ENCODE peak calls at places on chromosomes 7 and 10, in six cellular contexts. R is prostate gland, A is breast epithelium, Z is endothelial cell of umbilical vein, F is HCT116, P is tibial nerve. J is an unnamed sample.

GRCh38 chr10:103545366-103545765 is 51.9 kb downstream of the NEURL1 start:
- DNase-seq in R (no peak), A (no peak), Z (no peak), F (no peak), P (no peak), J (no peak)

GRCh38 chr10:16816142-16816541 is 1.1 kb downstream of the RSU1 start:
- DNase-seq in R (no peak), A (no peak), Z (no peak), F (no peak), P (no peak), J (no peak)

GRCh38 chr10:5927306-5927705 is 37.3 kb downstream of the FBH1 start:
- DNase-seq in R (no peak), A (no peak), Z (no peak), F (no peak), P (no peak), J (no peak)

GRCh38 chr7:2632717-2633537 is 1.1 kb downstream of the TTYH3 start:
- DNase-seq in R (peak), A (peak), Z (peak), F (peak), P (peak), J (peak)

GRCh38 chr7:6306471-6306870 is 34.0 kb upstream of the CYTH3 start:
- DNase-seq in R (no peak), A (no peak), Z (peak), F (peak), P (no peak), J (peak)

GRCh38 chr10:106971411-106971831 is 193.1 kb downstream of the SORCS1 start:
- DNase-seq in R (no peak), A (no peak), Z (no peak), F (no peak), P (no peak), J (no peak)

GRCh38 chr7:56092789-56093531 is at the start of gene PHKG1:
- DNase-seq in R (peak), A (peak), Z (peak), F (no peak), P (peak), J (peak)

GRCh38 chr10:132180736-132181135 is 6.0 kb upstream of the DPYSL4 start:
- DNase-seq in R (no peak), A (no peak), Z (no peak), F (no peak), P (no peak), J (no peak)

GRCh38 chr10:79075418-79075817 is 6.7 kb downstream of the ZMIZ1 start:
- DNase-seq in R (no peak), A (no peak), Z (no peak), F (no peak), P (no peak), J (no peak)

GRCh38 chr7:93453264-93453663 is 121.3 kb downstream of the CALCR start:
- DNase-seq in R (no peak), A (no peak), Z (no peak), F (no peak), P (no peak), J (no peak)

GRCh38 chr10:22372922-22373321 is 27.6 kb downstream of the SPAG6 start:
- DNase-seq in R (peak), A (no peak), Z (no peak), F (no peak), P (no peak), J (no peak)

GRCh38 chr7:41885078-41885477 is 182.2 kb upstream of the INHBA start:
- DNase-seq in R (no peak), A (no peak), Z (no peak), F (no peak), P (no peak), J (no peak)

GRCh38 chr7:91720255-91720937 is 160.1 kb downstream of the MTERF1 start:
- DNase-seq in R (no peak), A (no peak), Z (no peak), F (no peak), P (no peak), J (no peak)

GRCh38 chr10:614772-615582 is 74.5 kb downstream of the DIP2C start:
- DNase-seq in R (no peak), A (peak), Z (no peak), F (no peak), P (no peak), J (no peak)

GRCh38 chr7:155764432-155764798 is 47.8 kb downstream of the SHH start:
- DNase-seq in R (no peak), A (no peak), Z (no peak), F (no peak), P (no peak), J (no peak)

GRCh38 chr10:124744047-124744687 is at the start of gene FAM53B:
- DNase-seq in R (peak), A (no peak), Z (peak), F (peak), P (peak), J (peak)

GRCh38 chr10:15313844-15314243 is 57.2 kb downstream of the FAM171A1 start:
- DNase-seq in R (peak), A (no peak), Z (peak), F (no peak), P (no peak), J (no peak)

GRCh38 chr10:132544744-132545658 is 7.4 kb downstream of the INPP5A start:
- DNase-seq in R (no peak), A (no peak), Z (no peak), F (no peak), P (no peak), J (no peak)

GRCh38 chr10:44383749-44384600 is 922 bp downstream of the CXCL12 start:
- DNase-seq in R (no peak), A (no peak), Z (no peak), F (no peak), P (no peak), J (no peak)

GRCh38 chr10:86661161-86662025 is 6.9 kb upstream of the LDB3 start:
- DNase-seq in R (no peak), A (no peak), Z (no peak), F (no peak), P (no peak), J (peak)

GRCh38 chr10:88120599-88121333 is 257.3 kb downstream of the PTEN start:
- DNase-seq in R (no peak), A (no peak), Z (no peak), F (no peak), P (no peak), J (no peak)

GRCh38 chr10:12849351-12850181 is 151.9 kb downstream of the CCDC3 start:
- DNase-seq in R (peak), A (peak), Z (peak), F (no peak), P (no peak), J (no peak)

GRCh38 chr7:31735991-31736982 is 49.3 kb downstream of the PPP1R17 start:
- DNase-seq in R (peak), A (peak), Z (peak), F (peak), P (peak), J (peak)

GRCh38 chr7:155997431-155998327 is 185.4 kb upstream of the SHH start:
- DNase-seq in R (no peak), A (no peak), Z (no peak), F (no peak), P (no peak), J (no peak)

GRCh38 chr10:114261116-114261515 is 22.1 kb downstream of the VWA2 start:
- DNase-seq in R (no peak), A (no peak), Z (no peak), F (no peak), P (no peak), J (no peak)

GRCh38 chr7:44581907-44582603 is at the start of gene TMED4:
- DNase-seq in R (peak), A (peak), Z (peak), F (peak), P (peak), J (peak)
- TF ChIP-seq POLR2A in R (peak), A (peak), Z (peak), F (peak), P (peak), J (peak)

GRCh38 chr7:36289833-36290661 is 99.6 kb upstream of the ANLN start:
- DNase-seq in R (peak), A (peak), Z (no peak), F (peak), P (no peak), J (no peak)
- TF ChIP-seq POLR2A in R (no peak), A (no peak), Z (no peak), F (no peak), P (no peak), J (no peak)

DNA sequence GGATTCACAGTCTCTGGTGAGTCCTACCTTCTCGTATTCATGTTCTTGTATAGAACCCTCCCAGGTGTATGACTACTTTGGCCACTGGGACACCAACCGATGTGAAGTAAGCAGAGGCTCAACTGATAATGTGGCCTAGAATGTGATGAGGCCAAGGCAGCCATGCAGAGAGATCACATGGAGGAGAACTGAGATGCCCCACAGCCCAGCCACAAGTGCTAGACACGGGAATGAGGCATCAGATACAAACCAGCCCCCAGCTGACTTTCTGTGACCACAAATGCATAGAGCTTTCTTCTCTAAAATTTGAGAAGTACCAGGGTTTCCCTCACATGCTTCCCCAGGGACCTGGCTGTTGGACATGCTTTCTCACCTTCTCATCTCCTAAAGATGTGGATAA is 375.7 kb downstream of the CCSER2 start:
- DNase-seq in R (no peak), A (no peak), Z (no peak), F (no peak), P (no peak), J (no peak)
- TF ChIP-seq POLR2A in R (no peak), A (no peak), Z (no peak), F (no peak), P (no peak), J (no peak)

GRCh38 chr7:99142727-99143521 is 984 bp downstream of the SMURF1 start:
- DNase-seq in R (peak), A (peak), Z (peak), F (peak), P (peak), J (peak)
- TF ChIP-seq POLR2A in R (peak), A (no peak), Z (no peak), F (no peak), P (no peak), J (peak)

GRCh38 chr7:44962483-44963251 is 16.1 kb downstream of the MYO1G start:
- DNase-seq in R (no peak), A (no peak), Z (peak), F (no peak), P (no peak), J (no peak)

GRCh38 chr7:44964384-44964830 is 14.4 kb downstream of the MYO1G start:
- DNase-seq in R (no peak), A (no peak), Z (peak), F (no peak), P (no peak), J (no peak)

GRCh38 chr7:44963526-44964290 is 15.1 kb downstream of the MYO1G start:
- DNase-seq in R (no peak), A (no peak), Z (no peak), F (no peak), P (no peak), J (no peak)

GRCh38 chr7:44959956-44960640 is 18.7 kb downstream of the MYO1G start:
- DNase-seq in R (no peak), A (no peak), Z (no peak), F (no peak), P (no peak), J (no peak)

DNA sequence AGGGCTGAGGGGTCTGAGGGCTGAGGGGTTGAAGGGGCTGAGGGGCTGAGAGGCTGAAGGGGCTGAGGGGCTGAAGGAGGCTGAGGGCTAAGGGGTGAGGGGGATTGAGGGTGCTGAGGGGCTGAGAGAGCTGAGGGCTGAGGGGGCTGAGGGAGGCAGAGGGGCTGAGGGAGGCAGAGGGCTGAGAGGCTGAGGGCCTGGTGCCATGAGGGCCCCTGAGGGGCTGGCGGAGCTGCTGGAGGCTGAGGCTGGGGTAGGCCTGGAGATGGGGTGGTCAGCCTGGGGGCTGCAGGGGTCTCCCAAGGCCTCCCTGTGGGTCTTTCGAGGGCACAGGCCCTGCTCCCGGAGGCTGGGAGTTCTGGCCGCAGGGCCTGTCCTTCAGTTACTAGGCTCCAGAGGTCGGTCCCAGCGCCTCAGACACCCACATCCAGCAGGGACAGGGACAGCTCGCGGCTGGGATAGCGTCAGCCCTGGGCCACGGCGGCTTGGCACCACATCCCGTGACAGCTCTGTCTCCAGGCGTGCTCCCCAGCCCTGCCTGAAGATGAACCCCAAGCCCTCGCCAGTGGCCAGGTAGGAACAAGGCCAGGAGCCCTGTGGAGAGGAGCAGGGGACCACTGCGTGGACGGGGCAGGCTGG is 16.9 kb downstream of the MYO1G start:
- DNase-seq in R (no peak), A (no peak), Z (no peak), F (no peak), P (no peak), J (no peak)
- TF ChIP-seq POLR2A in R (no peak), A (no peak), Z (no peak), F (no peak), P (no peak), J (no peak)

J was measured in H54.